ENCODE peak calls at places on chromosomes 11 and 22, in seven cellular contexts. B is GM12891, E is esophagus squamous epithelium, S is testis, V is lower leg skin, Y is NB4, T is body of pancreas. C is an unnamed sample.

GRCh38 chr11:14499178-14499559 is 442 bp downstream of the COPB1 start:
- DNase-seq in B (no peak), E (no peak), S (peak), V (peak), Y (peak), T (peak), C (no peak)

GRCh38 chr11:61509058-61510029 is 795 bp downstream of the LRRC10B start:
- DNase-seq in B (peak), E (no peak), S (peak), V (no peak), Y (peak), T (peak), C (no peak)

GRCh38 chr11:3109921-3110706 is 52.9 kb upstream of the CARS1 start:
- DNase-seq in B (peak), E (no peak), S (no peak), V (peak), Y (peak), T (peak), C (no peak)

GRCh38 chr11:75639752-75640151 is 29.1 kb downstream of the MAP6 start:
- DNase-seq in B (peak), E (no peak), S (peak), V (peak), Y (no peak), T (peak), C (no peak)

GRCh38 chr11:11311169-11311568 is 41.9 kb downstream of the CSNK2A3 start:
- DNase-seq in B (no peak), E (no peak), S (no peak), V (no peak), Y (peak), T (no peak), C (no peak)

GRCh38 chr11:132848336-132848735 is 684.0 kb downstream of the OPCML start:
- DNase-seq in B (no peak), E (no peak), S (no peak), V (no peak), Y (no peak), T (no peak), C (no peak)

GRCh38 chr22:39360242-39360641 is 10.5 kb downstream of the SYNGR1 start:
- DNase-seq in B (peak), E (no peak), S (no peak), V (no peak), Y (no peak), T (no peak), C (peak)

GRCh38 chr11:34242037-34242625 is 115.7 kb downstream of the ABTB2 start:
- DNase-seq in B (no peak), E (no peak), S (peak), V (no peak), Y (no peak), T (no peak), C (no peak)

GRCh38 chr11:79744941-79745340 is 304.1 kb upstream of the TENM4 start:
- DNase-seq in B (no peak), E (no peak), S (no peak), V (no peak), Y (no peak), T (no peak), C (no peak)

GRCh38 chr22:38601221-38601764 is 31.3 kb upstream of the DMC1 start:
- DNase-seq in B (no peak), E (no peak), S (no peak), V (no peak), Y (no peak), T (no peak), C (no peak)

GRCh38 chr11:20211691-20212090 is 51.4 kb upstream of the DBX1 start:
- DNase-seq in B (no peak), E (no peak), S (no peak), V (no peak), Y (no peak), T (no peak), C (no peak)

GRCh38 chr22:46574438-46574992 is 37.1 kb upstream of the CELSR1 start:
- DNase-seq in B (no peak), E (no peak), S (no peak), V (peak), Y (no peak), T (no peak), C (no peak)

GRCh38 chr11:78920329-78920728 is 345.7 kb upstream of the NARS2 start:
- DNase-seq in B (no peak), E (no peak), S (no peak), V (peak), Y (no peak), T (no peak), C (no peak)

DNA sequence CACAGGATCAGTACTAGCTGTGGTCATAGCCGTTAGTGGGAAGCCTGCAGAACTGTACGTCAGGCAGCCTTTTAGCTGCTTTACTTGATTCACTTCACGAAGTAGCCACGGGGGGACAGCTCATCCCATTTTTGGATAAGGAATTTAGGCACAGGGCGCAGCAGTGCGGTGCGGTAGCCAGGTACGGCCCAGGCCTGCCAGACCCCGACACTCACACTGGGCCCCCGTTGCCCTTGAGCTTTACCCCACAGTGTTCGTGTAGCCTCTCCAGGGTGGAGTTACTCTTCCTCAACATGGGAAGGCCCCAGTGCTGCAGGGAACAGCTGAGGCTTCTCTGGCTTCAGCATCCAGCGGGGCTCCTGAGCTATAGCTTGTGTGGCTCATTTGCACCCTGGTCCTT is 59.4 kb downstream of the SBF1 start:
- DNase-seq in B (no peak), E (no peak), S (no peak), V (no peak), Y (no peak), T (no peak), C (no peak)
- TF ChIP-seq POLR2A in B (no peak), E (no peak), S (no peak), V (no peak), Y (no peak), T (no peak), C (no peak)

DNA sequence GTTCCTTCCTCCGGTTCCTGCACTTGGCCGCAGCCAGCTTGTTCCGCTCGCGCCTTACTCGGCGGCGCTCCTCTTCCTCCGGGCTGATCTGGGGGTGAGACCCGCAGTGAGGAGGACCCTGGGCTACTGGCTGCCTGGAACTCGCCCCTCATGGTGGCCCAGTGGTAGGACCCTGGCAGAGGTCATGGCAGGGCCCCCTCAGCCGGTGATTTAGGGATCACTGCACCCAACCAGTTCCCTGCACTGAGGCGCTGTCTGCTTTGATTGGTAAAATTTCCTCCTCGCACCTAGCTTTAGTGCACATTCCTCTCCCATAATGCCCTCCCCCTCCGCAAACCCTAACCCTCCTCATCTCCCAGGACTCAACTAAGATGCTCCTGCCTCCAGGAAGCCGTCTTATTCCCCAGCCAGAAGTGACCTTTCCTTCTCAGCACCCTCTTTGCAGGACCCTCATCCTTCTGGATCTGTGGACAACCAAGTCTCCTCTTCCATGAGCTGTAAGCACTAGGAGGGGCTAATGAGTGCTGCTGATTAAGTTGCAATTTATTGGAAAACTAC is 3.6 kb downstream of the CCDC85B start:
- DNase-seq in B (no peak), E (no peak), S (no peak), V (peak), Y (no peak), T (no peak), C (no peak)
- TF ChIP-seq POLR2A in B (no peak), E (no peak), S (no peak), V (no peak), Y (no peak), T (peak), C (no peak)

GRCh38 chr22:41286639-41287091 is 678 bp upstream of the RANGAP1 start:
- DNase-seq in B (no peak), E (no peak), S (peak), V (no peak), Y (peak), T (peak), C (no peak)
- TF ChIP-seq POLR2A in B (no peak), E (no peak), S (no peak), V (no peak), Y (peak), T (no peak), C (no peak)

DNA sequence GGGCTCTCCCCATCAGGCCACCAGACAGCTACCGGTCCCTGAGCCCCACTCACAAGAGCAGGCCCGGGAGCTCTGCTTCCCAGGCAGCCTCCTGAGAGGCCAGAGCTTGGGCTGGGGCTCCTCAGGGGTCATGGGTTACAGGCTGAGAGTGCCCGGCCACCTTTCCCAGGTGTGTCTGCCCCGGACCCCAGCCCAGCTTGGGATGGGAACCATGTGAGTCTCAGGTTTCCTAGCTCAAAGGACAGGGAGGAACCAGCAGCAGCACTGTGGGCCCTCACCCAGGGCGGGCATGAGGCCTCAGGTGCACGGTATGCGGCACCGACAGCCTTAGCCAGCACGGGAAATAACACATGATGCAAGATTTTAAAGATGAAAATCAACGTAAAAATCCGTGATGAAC is 90.1 kb downstream of the NECTIN1 start:
- DNase-seq in B (no peak), E (no peak), S (no peak), V (no peak), Y (no peak), T (no peak), C (no peak)
- TF ChIP-seq POLR2A in B (no peak), E (no peak), S (no peak), V (no peak), Y (no peak), T (no peak), C (no peak)

GRCh38 chr11:18588297-18589252 is at the start of gene UEVLD:
- DNase-seq in B (peak), E (no peak), S (peak), V (peak), Y (peak), T (peak), C (peak)
- TF ChIP-seq POLR2A in B (peak), E (peak), S (no peak), V (no peak), Y (peak), T (peak), C (peak)

GRCh38 chr11:65506316-65506769 is 7.5 kb downstream of the MALAT1 start:
- DNase-seq in B (no peak), E (no peak), S (no peak), V (no peak), Y (peak), T (no peak), C (no peak)

GRCh38 chr11:65503606-65503922 is 4.7 kb downstream of the MALAT1 start:
- DNase-seq in B (no peak), E (no peak), S (no peak), V (no peak), Y (peak), T (no peak), C (no peak)

GRCh38 chr11:65505434-65506315 is 6.8 kb downstream of the MALAT1 start:
- DNase-seq in B (no peak), E (no peak), S (no peak), V (no peak), Y (peak), T (no peak), C (no peak)

GRCh38 chr11:65503923-65504670 is 5.3 kb downstream of the MALAT1 start:
- DNase-seq in B (no peak), E (no peak), S (no peak), V (no peak), Y (peak), T (no peak), C (no peak)

DNA sequence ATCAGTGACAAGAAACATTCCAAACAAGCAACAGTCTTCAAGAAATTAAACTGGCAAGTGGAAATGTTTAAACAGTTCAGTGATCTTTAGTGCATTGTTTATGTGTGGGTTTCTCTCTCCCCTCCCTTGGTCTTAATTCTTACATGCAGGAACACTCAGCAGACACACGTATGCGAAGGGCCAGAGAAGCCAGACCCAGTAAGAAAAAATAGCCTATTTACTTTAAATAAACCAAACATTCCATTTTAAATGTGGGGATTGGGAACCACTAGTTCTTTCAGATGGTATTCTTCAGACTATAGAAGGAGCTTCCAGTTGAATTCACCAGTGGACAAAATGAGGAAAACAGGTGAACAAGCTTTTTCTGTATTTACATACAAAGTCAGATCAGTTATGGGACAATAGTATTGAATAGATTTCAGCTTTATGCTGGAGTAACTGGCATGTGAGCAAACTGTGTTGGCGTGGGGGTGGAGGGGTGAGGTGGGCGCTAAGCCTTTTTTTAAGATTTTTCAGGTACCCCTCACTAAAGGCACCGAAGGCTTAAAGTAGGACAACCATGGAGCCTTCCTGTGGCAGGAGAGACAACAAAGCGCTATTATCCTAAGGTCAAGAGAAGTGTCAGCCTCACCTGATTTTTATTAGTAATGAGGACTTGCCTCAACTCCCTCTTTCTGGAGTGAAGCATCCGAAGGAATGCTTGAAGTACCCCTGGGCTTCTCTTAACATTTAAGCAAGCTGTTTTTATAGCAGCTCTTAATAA is 6.0 kb downstream of the MALAT1 start:
- DNase-seq in B (no peak), E (no peak), S (no peak), V (no peak), Y (peak), T (no peak), C (no peak)
- TF ChIP-seq POLR2A in B (peak), E (peak), S (no peak), V (no peak), Y (peak), T (no peak), C (peak)

GRCh38 chr11:129321076-129321475 is 54.6 kb upstream of the BARX2 start:
- DNase-seq in B (no peak), E (no peak), S (no peak), V (peak), Y (no peak), T (no peak), C (no peak)
- TF ChIP-seq POLR2A in B (no peak), E (no peak), S (no peak), V (no peak), Y (no peak), T (no peak), C (no peak)